ENCODE peak calls at places on chromosomes 11 and 22, in eight cellular contexts. B, R, M, C, G, I, K and Q are unnamed samples.

GRCh38 chr11:122085712-122086111 is 30.3 kb downstream of the BLID start:
- DNase-seq in B (no peak), R (no peak), M (no peak), C (no peak), G (no peak), I (no peak), K (no peak), Q (no peak)

GRCh38 chr11:61695917-61696316 is 15.7 kb downstream of the DAGLA start:
- DNase-seq in B (peak), R (peak), M (peak), C (peak), G (no peak), I (peak), K (no peak), Q (no peak)

GRCh38 chr11:103659138-103659734 is 377.2 kb upstream of the DDI1 start:
- DNase-seq in B (no peak), R (no peak), M (no peak), C (no peak), G (peak), I (no peak), K (no peak), Q (no peak)

GRCh38 chr22:34410111-34410510 is 489.8 kb upstream of the LARGE1 start:
- DNase-seq in B (no peak), R (no peak), M (no peak), C (no peak), G (no peak), I (no peak), K (no peak), Q (no peak)

GRCh38 chr11:74417379-74417804 is 19.2 kb upstream of the PGM2L1 start:
- DNase-seq in B (no peak), R (no peak), M (no peak), C (no peak), G (no peak), I (no peak), K (no peak), Q (no peak)

GRCh38 chr11:8863838-8864237 is 47.2 kb upstream of the AKIP1 start:
- DNase-seq in B (no peak), R (no peak), M (no peak), C (no peak), G (no peak), I (peak), K (no peak), Q (no peak)

GRCh38 chr22:25404923-25405853 is 159.3 kb upstream of the GRK3 start:
- DNase-seq in B (no peak), R (no peak), M (peak), C (peak), G (no peak), I (peak), K (no peak), Q (peak)

GRCh38 chr11:17384002-17384511 is 4.4 kb downstream of the KCNJ11 start:
- DNase-seq in B (peak), R (peak), M (peak), C (peak), G (peak), I (peak), K (no peak), Q (peak)

GRCh38 chr11:128784059-128784804 is 82.9 kb downstream of the KCNJ1 start:
- DNase-seq in B (no peak), R (no peak), M (no peak), C (no peak), G (peak), I (no peak), K (no peak), Q (no peak)

GRCh38 chr11:4881860-4882500 is at the start of gene OR51T1:
- DNase-seq in B (no peak), R (no peak), M (no peak), C (no peak), G (no peak), I (peak), K (no peak), Q (no peak)

GRCh38 chr11:24078056-24078455 is 418.8 kb upstream of the LUZP2 start:
- DNase-seq in B (no peak), R (no peak), M (no peak), C (no peak), G (no peak), I (no peak), K (no peak), Q (no peak)

GRCh38 chr11:5476184-5476819 is 12.2 kb upstream of the OR52D1 start:
- DNase-seq in B (peak), R (peak), M (no peak), C (no peak), G (peak), I (peak), K (no peak), Q (no peak)

GRCh38 chr11:8110396-8110795 is 29.4 kb downstream of the TUB start:
- DNase-seq in B (no peak), R (no peak), M (no peak), C (no peak), G (no peak), I (no peak), K (no peak), Q (no peak)

GRCh38 chr11:58562375-58562800 is 13.3 kb downstream of the LPXN start:
- DNase-seq in B (no peak), R (no peak), M (no peak), C (no peak), G (no peak), I (no peak), K (no peak), Q (no peak)

GRCh38 chr11:33622231-33622630 is 78.4 kb downstream of the C11orf91 start:
- DNase-seq in B (no peak), R (peak), M (no peak), C (no peak), G (no peak), I (peak), K (no peak), Q (no peak)

GRCh38 chr11:96314326-96315050 is 28.5 kb downstream of the MAML2 start:
- DNase-seq in B (no peak), R (no peak), M (no peak), C (no peak), G (no peak), I (peak), K (no peak), Q (no peak)

GRCh38 chr11:47236482-47236881 is 12.1 kb downstream of the ACP2 start:
- DNase-seq in B (no peak), R (no peak), M (peak), C (no peak), G (no peak), I (no peak), K (no peak), Q (no peak)

GRCh38 chr11:133441964-133442660 is 90.2 kb downstream of the OPCML start:
- DNase-seq in B (no peak), R (no peak), M (no peak), C (no peak), G (no peak), I (no peak), K (no peak), Q (no peak)

GRCh38 chr11:1573847-1574255 is 1.8 kb upstream of the DUSP8 start:
- DNase-seq in B (no peak), R (no peak), M (peak), C (no peak), G (no peak), I (no peak), K (no peak), Q (no peak)

GRCh38 chr11:12195773-12196172 is 85.4 kb downstream of the MICAL2 start:
- DNase-seq in B (no peak), R (no peak), M (no peak), C (peak), G (no peak), I (no peak), K (no peak), Q (no peak)

GRCh38 chr11:7574491-7575129 is 60.8 kb downstream of the PPFIBP2 start:
- DNase-seq in B (no peak), R (no peak), M (no peak), C (no peak), G (no peak), I (no peak), K (no peak), Q (no peak)

GRCh38 chr22:29510542-29510941 is 30.5 kb downstream of the NEFH start:
- DNase-seq in B (no peak), R (no peak), M (no peak), C (no peak), G (no peak), I (no peak), K (no peak), Q (no peak)

GRCh38 chr11:115480611-115481010 is 23.6 kb downstream of the CADM1 start:
- DNase-seq in B (no peak), R (no peak), M (no peak), C (no peak), G (no peak), I (no peak), K (no peak), Q (no peak)

GRCh38 chr22:49994361-49995058 is 18.1 kb downstream of the IL17REL start:
- DNase-seq in B (no peak), R (no peak), M (peak), C (no peak), G (no peak), I (no peak), K (no peak), Q (no peak)

GRCh38 chr11:120536091-120536796 is 24.7 kb downstream of the GRIK4 start:
- DNase-seq in B (no peak), R (no peak), M (no peak), C (no peak), G (no peak), I (no peak), K (no peak), Q (no peak)

GRCh38 chr11:26187639-26188038 is 144.3 kb upstream of the ANO3 start:
- DNase-seq in B (peak), R (peak), M (no peak), C (no peak), G (no peak), I (peak), K (no peak), Q (no peak)

GRCh38 chr11:128928400-128928799 is 14.3 kb downstream of the TP53AIP1 start:
- DNase-seq in B (no peak), R (no peak), M (no peak), C (no peak), G (no peak), I (no peak), K (no peak), Q (no peak)

GRCh38 chr11:61684870-61685610 is 4.8 kb downstream of the DAGLA start:
- DNase-seq in B (no peak), R (no peak), M (no peak), C (no peak), G (no peak), I (peak), K (no peak), Q (no peak)

GRCh38 chr11:46248270-46249102 is 29.0 kb upstream of the CREB3L1 start:
- DNase-seq in B (peak), R (peak), M (no peak), C (no peak), G (no peak), I (peak), K (no peak), Q (no peak)

GRCh38 chr11:2100361-2101170 is 38.6 kb downstream of the IGF2 start:
- DNase-seq in B (no peak), R (no peak), M (peak), C (no peak), G (no peak), I (no peak), K (no peak), Q (peak)

GRCh38 chr22:16838073-16838472 is 12.9 kb upstream of the XKR3 start:
- DNase-seq in B (no peak), R (no peak), M (no peak), C (no peak), G (no peak), I (no peak), K (no peak), Q (no peak)

GRCh38 chr11:19938866-19939265 is 221.4 kb downstream of the DBX1 start:
- DNase-seq in B (no peak), R (no peak), M (no peak), C (no peak), G (no peak), I (no peak), K (no peak), Q (no peak)

GRCh38 chr11:121152764-121153163 is 51.7 kb downstream of the TECTA start:
- DNase-seq in B (no peak), R (no peak), M (no peak), C (no peak), G (no peak), I (no peak), K (no peak), Q (no peak)

DNA sequence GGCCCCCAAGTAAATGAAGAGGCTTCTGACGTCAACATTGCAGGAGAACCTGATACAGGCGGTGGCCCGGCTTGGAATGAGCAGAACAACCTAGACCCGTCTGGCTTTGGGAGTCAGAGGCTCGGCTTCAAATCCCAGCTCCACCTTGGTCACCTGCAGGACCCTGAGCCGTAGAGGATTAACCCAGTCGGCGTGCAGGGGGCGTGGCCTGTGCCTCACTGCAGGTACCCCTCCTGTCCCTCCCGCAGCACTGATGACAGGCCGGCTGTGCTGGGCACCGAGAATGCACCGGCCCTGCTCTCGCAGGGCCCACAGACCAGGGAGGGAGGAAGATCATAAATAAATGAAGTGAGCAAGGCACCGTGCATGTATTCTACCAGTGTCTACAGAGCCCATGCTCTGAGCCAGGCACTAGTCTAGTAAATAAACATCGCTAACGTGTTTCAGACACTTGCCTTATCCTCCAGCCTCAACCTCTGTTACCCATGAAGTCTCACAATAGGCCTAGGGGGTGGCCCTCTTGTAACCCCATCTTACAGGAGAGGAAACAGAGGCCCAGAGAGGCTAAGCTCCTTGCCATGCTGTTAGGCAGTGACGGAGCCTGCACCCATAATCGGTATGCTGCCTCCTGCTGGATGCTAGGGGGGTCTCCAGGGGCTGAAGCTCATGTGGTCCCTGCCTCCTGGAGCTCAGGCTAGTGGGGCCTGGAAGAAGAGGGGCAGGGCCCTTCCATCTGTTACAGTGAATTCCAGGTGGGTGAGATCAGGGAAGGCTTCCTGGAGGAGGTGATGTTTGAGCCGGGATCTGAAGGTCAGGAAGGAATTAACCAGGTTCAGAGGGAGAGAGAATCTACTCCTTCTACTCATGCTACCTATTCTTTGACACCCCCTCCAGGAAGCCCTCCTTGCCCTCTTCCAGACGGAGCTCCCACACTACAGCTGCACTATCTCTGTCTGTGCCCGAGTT is 53.4 kb downstream of the RTL6 start:
- DNase-seq in B (no peak), R (no peak), M (peak), C (no peak), G (peak), I (no peak), K (no peak), Q (no peak)
- TF ChIP-seq CTCF in B (peak), R (peak), M (no peak), C (no peak), G (peak), I (peak), K (no peak), Q (no peak)

GRCh38 chr11:124069429-124070401 is 28.6 kb upstream of the OR10G7 start:
- DNase-seq in B (no peak), R (peak), M (no peak), C (no peak), G (peak), I (peak), K (no peak), Q (no peak)
- TF ChIP-seq CTCF in B (peak), R (peak), M (no peak), C (no peak), G (peak), I (peak), K (peak), Q (peak)

DNA sequence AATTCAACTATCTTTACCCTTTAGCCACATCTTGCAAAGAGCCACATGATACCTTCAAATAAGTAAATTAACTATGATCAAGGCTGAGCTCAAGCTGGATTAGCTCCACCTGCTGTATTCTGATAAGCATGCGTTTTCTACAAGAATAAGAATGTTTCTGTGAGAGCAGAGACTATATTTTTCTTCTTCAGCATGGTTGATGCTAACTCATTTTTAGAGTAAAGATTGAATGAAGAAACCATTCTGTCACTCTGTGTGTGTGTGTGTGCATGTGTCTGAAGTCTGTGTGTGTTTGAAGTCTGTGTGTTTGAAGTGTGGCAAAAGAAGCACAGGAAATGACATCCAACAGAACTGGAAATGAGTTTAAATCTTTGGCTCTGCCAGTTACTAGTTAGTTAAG is 12.0 kb upstream of the LAYN start:
- DNase-seq in B (no peak), R (no peak), M (no peak), C (no peak), G (no peak), I (no peak), K (no peak), Q (no peak)
- TF ChIP-seq CTCF in B (no peak), R (peak), M (no peak), C (no peak), G (no peak), I (peak), K (no peak), Q (no peak)

DNA sequence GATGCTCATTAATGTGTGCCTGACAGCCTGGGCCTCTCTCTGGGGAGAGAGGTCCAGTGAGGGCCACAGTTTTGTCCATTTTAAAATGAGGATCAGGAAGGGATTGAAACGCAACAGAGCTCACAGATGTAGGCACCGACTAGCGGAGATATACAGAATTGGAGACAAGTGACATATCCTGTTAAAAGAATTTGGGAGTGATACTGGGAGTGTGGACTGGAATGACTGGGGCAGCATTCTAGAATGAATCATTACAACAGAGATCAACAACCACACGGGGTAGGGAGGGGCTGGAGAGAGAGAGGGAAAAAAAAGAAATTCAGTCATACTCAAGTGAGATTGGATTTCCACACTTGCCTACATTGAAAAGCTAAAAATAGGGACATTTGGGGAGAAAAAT is 2.5 kb upstream of the NCAM1 start:
- DNase-seq in B (no peak), R (peak), M (no peak), C (no peak), G (no peak), I (no peak), K (no peak), Q (no peak)
- TF ChIP-seq CTCF in B (no peak), R (peak), M (no peak), C (no peak), G (no peak), I (peak), K (no peak), Q (peak)

GRCh38 chr22:19943665-19944026 is 2.0 kb upstream of the TXNRD2 start:
- DNase-seq in B (no peak), R (peak), M (no peak), C (no peak), G (no peak), I (peak), K (no peak), Q (no peak)
- TF ChIP-seq CTCF in B (peak), R (peak), M (no peak), C (no peak), G (no peak), I (peak), K (no peak), Q (no peak)

DNA sequence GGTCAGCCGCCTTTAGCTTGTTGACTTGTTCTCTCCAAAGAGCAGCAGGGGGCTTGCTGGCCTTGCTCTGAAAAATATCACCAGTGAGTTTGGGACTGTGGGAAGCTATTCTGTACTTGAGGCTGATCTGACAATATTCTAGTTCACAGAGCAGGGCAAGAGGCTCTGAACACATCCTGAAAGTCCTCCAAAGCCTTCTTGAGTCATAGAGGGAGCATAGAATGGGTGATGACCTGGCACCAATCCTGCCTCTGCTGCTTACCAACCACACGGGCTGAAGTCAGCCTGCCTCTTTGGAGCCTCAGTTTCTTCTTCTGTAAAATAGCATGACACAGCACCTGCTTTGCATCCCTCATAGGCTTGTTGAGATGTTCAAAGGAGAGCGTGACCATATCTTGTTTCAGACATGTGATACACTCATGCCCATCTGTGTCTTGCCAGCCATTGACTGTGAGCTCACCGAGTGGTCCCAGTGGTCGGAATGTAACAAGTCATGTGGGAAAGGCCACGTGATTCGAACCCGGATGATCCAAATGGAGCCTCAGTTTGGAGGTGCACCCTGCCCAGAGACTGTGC is 96.6 kb downstream of the RRAS2 start:
- DNase-seq in B (no peak), R (no peak), M (no peak), C (no peak), G (no peak), I (no peak), K (no peak), Q (no peak)
- TF ChIP-seq CTCF in B (no peak), R (no peak), M (no peak), C (no peak), G (no peak), I (no peak), K (no peak), Q (no peak)

GRCh38 chr11:42528471-42528870 is 783.3 kb upstream of the API5 start:
- DNase-seq in B (no peak), R (no peak), M (no peak), C (no peak), G (no peak), I (no peak), K (no peak), Q (no peak)

GRCh38 chr11:42521994-42522393 is 789.8 kb upstream of the API5 start:
- DNase-seq in B (no peak), R (no peak), M (no peak), C (no peak), G (no peak), I (peak), K (no peak), Q (no peak)

GRCh38 chr11:42526366-42526765 is 785.4 kb upstream of the API5 start:
- DNase-seq in B (no peak), R (no peak), M (no peak), C (no peak), G (no peak), I (no peak), K (no peak), Q (no peak)

DNA sequence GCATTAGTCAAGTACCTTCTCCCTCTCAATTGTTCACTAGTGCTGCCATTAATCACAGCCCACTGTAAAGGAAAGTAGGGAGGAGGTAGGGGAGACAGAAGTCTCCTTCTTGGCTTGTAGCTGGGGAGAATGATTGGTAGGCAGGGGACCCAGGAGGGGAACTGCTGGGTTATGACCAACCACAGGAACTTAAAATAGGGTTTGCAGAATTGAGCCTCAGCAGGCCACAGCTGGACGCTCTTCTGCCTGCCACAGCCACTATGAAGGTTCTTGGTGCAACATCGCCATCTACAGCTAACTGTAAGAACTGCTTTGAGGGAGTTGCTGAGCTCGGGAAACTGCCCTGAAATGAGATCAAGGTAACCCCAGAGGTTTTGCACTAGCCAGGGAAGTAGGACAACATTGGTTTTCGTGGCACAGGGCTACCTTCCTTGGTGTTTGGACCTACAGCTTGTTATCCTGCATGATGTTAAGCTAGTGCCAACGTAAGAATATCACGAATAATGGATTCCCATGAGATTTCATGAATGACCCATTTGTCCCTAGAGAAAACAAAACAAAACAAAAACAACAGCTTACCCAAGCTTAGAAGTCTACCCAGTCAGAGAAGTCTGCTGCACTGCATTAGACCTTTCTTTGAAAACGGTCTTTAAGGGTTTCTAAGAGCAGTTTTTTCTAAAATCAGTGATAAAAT is 787.1 kb upstream of the API5 start:
- DNase-seq in B (no peak), R (no peak), M (no peak), C (no peak), G (peak), I (peak), K (no peak), Q (peak)
- TF ChIP-seq CTCF in B (peak), R (peak), M (peak), C (no peak), G (peak), I (peak), K (peak), Q (peak)